ENCODE peak calls at places on chromosomes 7 and 10, in six cellular contexts. U is H1, Y is HCT116, W is GM23338, C is SK-N-SH, T is GM12878. Q is an unnamed sample.

GRCh38 chr7:2651336-2651735 is 19.6 kb downstream of the TTYH3 start:
- DNase-seq in T (no peak), C (no peak), U (no peak), W (peak; percentile 79), Y (no peak), Q (no peak)

GRCh38 chr10:94524146-94524545 is 21.4 kb upstream of the HELLS start:
- DNase-seq in C (no peak), T (no peak), U (no peak), Y (no peak), W (no peak), Q (no peak)

GRCh38 chr10:88989824-88990527 is 622 bp upstream of the FAS start:
- DNase-seq in C (no peak), T (no peak), U (no peak), W (no peak), Y (no peak), Q (peak; percentile 81)

GRCh38 chr7:4791738-4792536 is 16.5 kb downstream of the AP5Z1 start:
- DNase-seq in U (peak; percentile 83), C (peak; percentile 96), Y (peak; percentile 26), T (no peak), W (peak; percentile 96), Q (peak; percentile 51)

GRCh38 chr7:2281556-2281955 is 32.7 kb downstream of the SNX8 start:
- DNase-seq in C (peak; percentile 88), U (no peak), Y (no peak), W (no peak), T (no peak), Q (peak; percentile 40)

GRCh38 chr7:116271980-116272886 is 61.9 kb downstream of the TES start:
- DNase-seq in Y (peak; percentile 85), W (no peak), C (peak; percentile 7), T (no peak), U (no peak), Q (peak; percentile 94)

GRCh38 chr7:74407958-74408357 is 45.7 kb upstream of the GTF2IRD1 start:
- DNase-seq in Y (no peak), W (no peak), C (no peak), U (no peak), T (no peak), Q (no peak)

GRCh38 chr10:130902471-130902870 is 409.1 kb downstream of the TCERG1L start:
- DNase-seq in U (no peak), T (no peak), Y (no peak), W (no peak), C (no peak), Q (no peak)

GRCh38 chr7:93921607-93922446 is at the start of gene GNG11:
- DNase-seq in T (no peak), U (peak; percentile 10), C (peak; percentile 86), Y (no peak), W (peak; percentile 77), Q (peak; percentile 90)

GRCh38 chr7:2641406-2642393 is 9.9 kb downstream of the TTYH3 start:
- DNase-seq in U (no peak), Y (no peak), T (peak; percentile 47), W (peak; percentile 93), C (peak; percentile 75), Q (peak; percentile 99)

GRCh38 chr10:29643785-29644501 is 9.2 kb upstream of the SVIL start:
- DNase-seq in Y (no peak), W (no peak), U (no peak), T (no peak), C (no peak), Q (no peak)

GRCh38 chr10:78891741-78892140 is 177.0 kb upstream of the ZMIZ1 start:
- DNase-seq in C (no peak), Y (no peak), U (no peak), W (no peak), T (no peak), Q (no peak)

GRCh38 chr7:1046722-1047679 is 2.7 kb downstream of the GPR146 start:
- DNase-seq in C (peak; percentile 74), W (no peak), Y (no peak), U (no peak), T (no peak), Q (no peak)

GRCh38 chr7:50687096-50687495 is 95.6 kb downstream of the GRB10 start:
- DNase-seq in T (no peak), U (no peak), C (no peak), Y (no peak), W (no peak), Q (no peak)

GRCh38 chr7:47390914-47391313 is 191.0 kb downstream of the TNS3 start:
- DNase-seq in U (no peak), Y (no peak), W (no peak), C (no peak), T (no peak), Q (no peak)

GRCh38 chr10:61897671-61898434 is 3.6 kb upstream of the ARID5B start:
- DNase-seq in C (peak; percentile 49), T (no peak), Y (no peak), W (peak; percentile 63), U (no peak), Q (peak; percentile 47)

GRCh38 chr10:78533776-78534175 is 500.1 kb downstream of the RPS24 start:
- DNase-seq in T (no peak), Y (no peak), W (no peak), C (no peak), U (no peak), Q (no peak)

GRCh38 chr7:150580615-150580986 is 13.4 kb downstream of the GIMAP4 start:
- DNase-seq in T (no peak), Y (no peak), U (no peak), C (no peak), W (no peak), Q (no peak)

GRCh38 chr10:96743988-96744585 is 23.8 kb upstream of the PIK3AP1 start:
- DNase-seq in C (peak; percentile 33), U (no peak), T (no peak), W (peak; percentile 50), Y (no peak), Q (no peak)

GRCh38 chr10:132489053-132489703 is 48.4 kb upstream of the INPP5A start:
- DNase-seq in U (no peak), Y (no peak), W (no peak), C (no peak), T (no peak), Q (no peak)

GRCh38 chr10:114395361-114396022 is 8.8 kb downstream of the AFAP1L2 start:
- DNase-seq in W (no peak), Y (no peak), C (no peak), U (no peak), T (no peak), Q (no peak)

GRCh38 chr10:119131512-119132240 is 27.8 kb downstream of the DENND10 start:
- DNase-seq in T (peak; percentile 45), U (no peak), Y (no peak), W (no peak), C (no peak), Q (peak; percentile 26)

GRCh38 chr10:124152139-124152780 is 58.9 kb upstream of the CHST15 start:
- DNase-seq in C (no peak), Y (peak; percentile 87), T (no peak), W (no peak), U (no peak), Q (no peak)

GRCh38 chr10:129568562-129569344 is 101.7 kb downstream of the MGMT start:
- DNase-seq in U (no peak), Y (no peak), W (no peak), C (peak; percentile 77), T (no peak), Q (no peak)

GRCh38 chr7:110870926-110871325 is 220.0 kb upstream of the LRRN3 start:
- DNase-seq in T (no peak), W (peak; percentile 40), C (no peak), Y (no peak), U (no peak), Q (no peak)

GRCh38 chr10:89481662-89482061 is 53.7 kb downstream of the SLC16A12 start:
- DNase-seq in Y (no peak), T (no peak), U (no peak), W (no peak), C (no peak), Q (peak; percentile 42)

GRCh38 chr7:150803161-150803860 is 2.7 kb downstream of the TMEM176A start:
- DNase-seq in U (no peak), W (no peak), Y (no peak), C (no peak), T (no peak), Q (no peak)

GRCh38 chr10:80661526-80661925 is 123.8 kb downstream of the SH2D4B start:
- DNase-seq in T (no peak), W (no peak), U (no peak), C (no peak), Y (no peak), Q (no peak)

GRCh38 chr7:14936530-14936929 is 34.0 kb upstream of the DGKB start:
- DNase-seq in U (no peak), T (no peak), Y (no peak), W (peak; percentile 15), C (no peak), Q (peak; percentile 18)

GRCh38 chr10:71835671-71836593 is 15.1 kb downstream of the PSAP start:
- DNase-seq in U (no peak), C (peak; percentile 85), Y (no peak), T (peak; percentile 97), W (no peak), Q (peak; percentile 88)

GRCh38 chr7:73681031-73681430 is 2.2 kb downstream of the DNAJC30 start:
- DNase-seq in W (no peak), Y (no peak), T (no peak), C (no peak), U (no peak), Q (no peak)

GRCh38 chr7:44964831-44965440 is 13.9 kb downstream of the MYO1G start:
- DNase-seq in W (no peak), Y (no peak), U (no peak), T (no peak), C (peak; percentile 47), Q (no peak)
- TF ChIP-seq POLR2AphosphoS5 in W (no peak), Y (no peak), U (no peak), T (peak; percentile 58), C (no peak), Q (no peak)

GRCh38 chr10:67518756-67519155 is 177.2 kb downstream of the CTNNA3 start:
- DNase-seq in C (no peak), W (no peak), U (no peak), Y (no peak), T (no peak), Q (no peak)
- H3K4me2 ChIP-seq in C (no peak overlapping the region), W (no peak overlapping the region), U (no peak overlapping the region), Y (no peak overlapping the region), T (no peak overlapping the region), Q (no peak overlapping the region)

DNA sequence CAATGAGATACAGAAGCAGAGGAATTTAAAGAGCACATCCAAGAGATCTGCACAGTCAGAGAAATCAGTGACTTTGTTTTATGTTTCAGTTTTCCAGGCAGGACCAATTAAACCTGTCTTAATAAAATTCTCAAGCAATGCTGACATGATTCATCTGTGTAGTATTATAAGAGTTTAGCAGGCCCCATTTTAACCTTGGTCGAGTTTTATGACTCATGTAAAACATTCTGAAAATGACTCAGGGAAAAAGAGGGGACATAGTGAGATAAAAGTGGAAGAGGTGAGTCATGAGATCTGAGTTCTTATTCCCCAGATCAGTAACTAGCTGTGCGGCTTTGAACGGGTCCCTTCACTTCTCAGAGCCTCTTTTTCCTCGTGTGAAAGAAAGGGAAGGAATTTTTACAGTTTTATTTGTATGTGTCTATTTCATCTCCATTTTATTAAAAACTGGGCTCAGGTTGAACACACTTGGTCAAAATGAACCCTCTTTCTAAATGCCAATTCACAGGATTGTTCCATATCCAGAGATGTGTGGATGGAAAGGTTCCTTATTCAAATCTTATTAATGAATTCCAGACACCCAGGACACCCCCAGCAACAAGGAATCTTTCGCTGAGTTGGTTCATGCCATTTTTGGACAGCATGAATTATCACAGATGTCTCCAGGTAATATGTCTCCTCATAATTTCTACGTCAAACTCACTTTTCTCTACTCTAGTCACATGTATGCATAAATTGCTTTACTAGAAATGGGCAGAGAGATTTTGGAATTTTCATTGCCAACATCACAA is 143.2 kb downstream of the JAZF1 start:
- DNase-seq in T (peak; percentile 55), C (no peak), U (no peak), Y (peak; percentile 97), W (no peak), Q (peak; percentile 95)
- TF ChIP-seq POLR2AphosphoS5 in T (no peak), C (peak; percentile 90), U (no peak), Y (peak; percentile 65), W (no peak), Q (peak; percentile 25)

GRCh38 chr10:949446-949845 is 17.9 kb upstream of the LARP4B start:
- DNase-seq in W (no peak), Y (no peak), U (no peak), C (no peak), T (no peak), Q (no peak)
- H3K4me2 ChIP-seq in W (no peak overlapping the region), Y (no peak overlapping the region), U (no peak overlapping the region), C (no peak overlapping the region), T (no peak overlapping the region), Q (no peak overlapping the region)

Q was measured in endothelial cell of umbilical vein.